ENCODE peak calls at places on chromosomes 13 and 19, in seven cellular contexts. One of them, this sample, is unnamed.

GRCh38 chr19:4232614-4233281 is 3.4 kb downstream of the EBI3 start:
- DNase-seq in aorta: no peak
- DNase-seq in GM23338: no peak
- DNase-seq in NCI-H1048: no peak
- DNase-seq in activated T-helper 1 cell treated with anti-CD3 and anti-CD28 coated beads, Interleukin-2, amount 50 U/mL, for 16 hours: no peak
- DNase-seq in fibroblast of pulmonary artery: no peak
- DNase-seq in HuH-7.5: no peak
- DNase-seq in this sample: no peak

GRCh38 chr19:17659996-17660395 is 28.2 kb downstream of the UNC13A start:
- DNase-seq in aorta: no peak
- DNase-seq in activated T-helper 1 cell treated with anti-CD3 and anti-CD28 coated beads, Interleukin-2, amount 50 U/mL, for 16 hours: no peak
- DNase-seq in NCI-H1048: no peak
- DNase-seq in GM23338: no peak
- DNase-seq in HuH-7.5: no peak
- DNase-seq in fibroblast of pulmonary artery: no peak
- DNase-seq in this sample: no peak

GRCh38 chr13:111216166-111216960 is 101.3 kb downstream of the ARHGEF7 start:
- DNase-seq in NCI-H1048: no peak
- DNase-seq in HuH-7.5: peak
- DNase-seq in fibroblast of pulmonary artery: peak
- DNase-seq in activated T-helper 1 cell treated with anti-CD3 and anti-CD28 coated beads, Interleukin-2, amount 50 U/mL, for 16 hours: no peak
- DNase-seq in GM23338: peak
- DNase-seq in aorta: no peak
- DNase-seq in this sample: peak

GRCh38 chr13:36143768-36144167 is 12.6 kb upstream of the DCLK1 start:
- DNase-seq in aorta: no peak
- DNase-seq in GM23338: no peak
- DNase-seq in fibroblast of pulmonary artery: no peak
- DNase-seq in NCI-H1048: no peak
- DNase-seq in HuH-7.5: no peak
- DNase-seq in activated T-helper 1 cell treated with anti-CD3 and anti-CD28 coated beads, Interleukin-2, amount 50 U/mL, for 16 hours: no peak
- DNase-seq in this sample: no peak

GRCh38 chr19:42555801-42556200 is 27.5 kb upstream of the CEACAM1 start:
- DNase-seq in aorta: no peak
- DNase-seq in NCI-H1048: no peak
- DNase-seq in activated T-helper 1 cell treated with anti-CD3 and anti-CD28 coated beads, Interleukin-2, amount 50 U/mL, for 16 hours: no peak
- DNase-seq in HuH-7.5: no peak
- DNase-seq in fibroblast of pulmonary artery: no peak
- DNase-seq in GM23338: no peak
- DNase-seq in this sample: no peak

GRCh38 chr19:55454787-55455243 is 6.6 kb downstream of the ISOC2 start:
- DNase-seq in fibroblast of pulmonary artery: peak
- DNase-seq in GM23338: peak
- DNase-seq in NCI-H1048: no peak
- DNase-seq in activated T-helper 1 cell treated with anti-CD3 and anti-CD28 coated beads, Interleukin-2, amount 50 U/mL, for 16 hours: peak
- DNase-seq in HuH-7.5: peak
- DNase-seq in aorta: no peak
- DNase-seq in this sample: peak

GRCh38 chr13:112617754-112618375 is 29.9 kb upstream of the TUBGCP3 start:
- DNase-seq in GM23338: no peak
- DNase-seq in activated T-helper 1 cell treated with anti-CD3 and anti-CD28 coated beads, Interleukin-2, amount 50 U/mL, for 16 hours: no peak
- DNase-seq in NCI-H1048: no peak
- DNase-seq in HuH-7.5: no peak
- DNase-seq in aorta: no peak
- DNase-seq in fibroblast of pulmonary artery: no peak
- DNase-seq in this sample: no peak

GRCh38 chr13:102536695-102537485 is 59.9 kb upstream of the TPP2 start:
- DNase-seq in activated T-helper 1 cell treated with anti-CD3 and anti-CD28 coated beads, Interleukin-2, amount 50 U/mL, for 16 hours: no peak
- DNase-seq in HuH-7.5: no peak
- DNase-seq in NCI-H1048: no peak
- DNase-seq in aorta: no peak
- DNase-seq in fibroblast of pulmonary artery: no peak
- DNase-seq in GM23338: no peak
- DNase-seq in this sample: no peak

GRCh38 chr13:50742353-50742752 is 101.1 kb downstream of the DLEU7 start:
- DNase-seq in aorta: no peak
- DNase-seq in fibroblast of pulmonary artery: no peak
- DNase-seq in NCI-H1048: no peak
- DNase-seq in HuH-7.5: no peak
- DNase-seq in GM23338: no peak
- DNase-seq in activated T-helper 1 cell treated with anti-CD3 and anti-CD28 coated beads, Interleukin-2, amount 50 U/mL, for 16 hours: no peak
- DNase-seq in this sample: no peak

This sample was measured in NCI-H82.